ENCODE peak calls at places on chromosome 17, in five cellular contexts. B is effector memory CD4-positive, alpha-beta T cell; Y is ovary; W is right cardiac atrium; F is lower lobe of right lung. J is an unnamed sample. For H3K27me3, the result is how much of the 10 kb centered on the place peaks cover.

GRCh38 chr17:39629894-39630293 is 3.1 kb downstream of the PPP1R1B start:
- DNase-seq in B (no peak), Y (no peak), W (no peak), F (peak), J (no peak)

GRCh38 chr17:66531826-66532439 is 229.5 kb downstream of the PRKCA start:
- DNase-seq in B (no peak), Y (no peak), W (no peak), F (no peak), J (no peak)

GRCh38 chr17:65193305-65194293 is 56.4 kb downstream of the RGS9 start:
- DNase-seq in B (no peak), Y (no peak), W (no peak), F (no peak), J (no peak)

GRCh38 chr17:71546369-71546864 is 574.4 kb upstream of the SOX9 start:
- DNase-seq in B (no peak), Y (no peak), W (no peak), F (no peak), J (no peak)

GRCh38 chr17:47875586-47875985 is 20.4 kb upstream of the SP2 start:
- DNase-seq in B (no peak), Y (no peak), W (no peak), F (peak), J (no peak)

GRCh38 chr17:38545531-38546225 is 60.1 kb downstream of the SRCIN1 start:
- DNase-seq in B (no peak), Y (no peak), W (no peak), F (no peak), J (no peak)

GRCh38 chr17:40445769-40446468 is 2.7 kb downstream of the IGFBP4 start:
- DNase-seq in B (no peak), Y (no peak), W (peak), F (no peak), J (no peak)

GRCh38 chr17:6639651-6640535 is 618 bp downstream of the KIAA0753 start:
- DNase-seq in B (no peak), Y (peak), W (peak), F (peak), J (no peak)

GRCh38 chr17:2048805-2049204 is 6.1 kb upstream of the HIC1 start:
- DNase-seq in B (no peak), Y (no peak), W (no peak), F (no peak), J (no peak)

GRCh38 chr17:76725580-76726230 is 701 bp downstream of the JMJD6 start:
- DNase-seq in B (peak), Y (peak), W (peak), F (peak), J (peak)

GRCh38 chr17:42329025-42329976 is 41.0 kb downstream of the STAT5A start:
- DNase-seq in B (no peak), Y (no peak), W (no peak), F (no peak), J (no peak)

GRCh38 chr17:72560303-72561247 is 439.8 kb downstream of the SOX9 start:
- DNase-seq in B (no peak), Y (no peak), W (no peak), F (peak), J (no peak)
- H3K27me3 ChIP-seq in B (under half), Y (under half), W (under half), F (under half), J (under half)

GRCh38 chr17:9898812-9899211 is 6.3 kb downstream of the RCVRN start:
- DNase-seq in B (no peak), Y (no peak), W (no peak), F (no peak), J (no peak)
- H3K27me3 ChIP-seq in B (under half), Y (under half), W (under half), F (under half), J (under half)

GRCh38 chr17:35406568-35406967 is 25.7 kb downstream of the SLFN12 start:
- DNase-seq in B (no peak), Y (no peak), W (no peak), F (no peak), J (no peak)
- H3K27me3 ChIP-seq in B (under half), Y (under half), W (under half), F (under half), J (under half)

DNA sequence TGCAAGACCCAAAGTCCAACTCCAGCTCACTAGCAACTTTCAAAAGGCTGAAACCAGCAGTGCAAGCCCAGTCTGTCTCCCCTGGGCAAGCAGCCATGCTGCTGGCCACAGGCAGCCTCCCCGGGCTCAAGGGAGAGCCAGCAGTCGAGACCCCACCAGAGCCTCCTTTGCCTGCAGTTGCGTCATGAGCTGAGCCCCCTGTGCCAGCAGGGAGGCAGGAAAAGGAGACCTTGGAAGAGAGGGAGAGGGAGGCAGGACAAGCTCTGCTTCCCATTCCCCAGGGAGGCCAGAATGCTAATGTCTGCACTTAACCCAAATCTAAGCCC is 99.5 kb upstream of the TNRC6C start:
- DNase-seq in B (no peak), Y (no peak), W (peak), F (no peak), J (no peak)
- H3K27me3 ChIP-seq in B (under half), Y (under half), W (under half), F (under half), J (under half)

DNA sequence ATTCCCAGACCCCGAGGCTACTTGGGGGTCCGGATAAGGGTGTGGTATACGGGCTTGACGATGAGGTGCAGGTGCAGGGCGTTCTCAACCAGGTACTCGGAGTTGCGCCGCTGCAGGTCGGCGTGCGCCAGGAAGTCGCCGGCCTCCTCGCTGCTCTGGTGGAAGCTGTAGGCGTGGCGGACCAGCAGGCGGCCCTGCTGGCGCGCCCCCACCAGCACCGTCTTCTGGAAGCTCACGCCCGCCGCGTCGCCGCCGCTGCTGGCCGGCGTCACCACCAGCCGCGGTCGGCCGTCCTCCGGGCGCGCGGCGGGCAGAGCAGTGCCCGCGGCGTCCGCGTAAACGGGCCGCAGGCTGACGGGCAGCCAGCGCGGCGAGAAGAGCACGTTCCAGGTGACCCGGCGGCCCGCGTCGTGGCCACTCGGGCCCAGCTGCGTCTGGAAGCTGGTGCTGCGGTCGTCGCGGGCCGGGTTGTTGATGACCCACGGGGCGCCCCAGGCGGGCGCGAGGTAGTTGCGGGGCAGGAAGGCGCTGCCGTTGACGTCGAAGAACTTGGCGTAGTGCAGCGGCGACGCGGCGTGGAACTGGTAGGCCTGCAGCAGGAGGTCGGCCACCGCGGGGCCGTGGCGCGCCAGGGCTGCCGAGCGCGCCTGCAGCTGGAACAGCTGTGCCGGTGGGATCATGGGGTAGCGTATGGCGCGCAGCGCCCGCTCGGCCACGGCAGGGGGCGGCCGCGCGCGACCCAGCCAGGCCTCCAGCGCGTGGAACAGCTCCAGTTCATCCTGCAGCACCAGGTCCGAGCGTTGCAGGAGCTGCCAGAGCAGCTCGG is 4.8 kb downstream of the BTBD17 start:
- DNase-seq in B (no peak), Y (no peak), W (peak), F (no peak), J (no peak)
- H3K27me3 ChIP-seq in B (under half), Y (under half), W (under half), F (half or more), J (under half)

GRCh38 chr17:18862011-18862410 is 4.1 kb downstream of the PRPSAP2 start:
- DNase-seq in B (no peak), Y (no peak), W (no peak), F (no peak), J (peak)
- H3K27me3 ChIP-seq in B (under half), Y (under half), W (under half), F (under half), J (under half)

GRCh38 chr17:82699551-82699950 is 1.1 kb upstream of the RAB40B start:
- DNase-seq in B (no peak), Y (no peak), W (no peak), F (no peak), J (no peak)
- H3K27me3 ChIP-seq in B (under half), Y (under half), W (under half), F (under half), J (under half)

J was measured in right atrium auricular region.